ENCODE peak calls at places on chromosomes 13 and 19, in seven cellular contexts. F is neural progenitor cell, Y is GM23338, T is GM23248, K is hepatocyte, N is HCT116, V is MM.1S. W is an unnamed sample.

GRCh38 chr19:32817252-32817912 is 52.2 kb downstream of the SLC7A9 start:
- DNase-seq in V (no peak), N (no peak), F (no peak), K (no peak), T (no peak), Y (no peak), W (no peak)

GRCh38 chr13:103195762-103196161 is 129.5 kb upstream of the SLC10A2 start:
- DNase-seq in N (no peak), Y (no peak), V (no peak), F (no peak), K (no peak), T (no peak), W (peak)

GRCh38 chr19:33499248-33499647 is 22.3 kb downstream of the PEPD start:
- DNase-seq in Y (no peak), V (no peak), F (no peak), T (no peak), N (no peak), K (no peak), W (no peak)

GRCh38 chr13:98199480-98199879 is 22.4 kb upstream of the RNF113B start:
- DNase-seq in Y (peak), K (no peak), V (no peak), N (no peak), F (no peak), T (no peak), W (no peak)

GRCh38 chr19:33402421-33403220 is 29.1 kb downstream of the CEBPG start:
- DNase-seq in N (no peak), T (no peak), Y (no peak), V (no peak), K (no peak), F (no peak), W (no peak)

GRCh38 chr13:113093580-113094409 is 11.8 kb upstream of the F7 start:
- DNase-seq in Y (no peak), V (no peak), N (no peak), T (no peak), K (no peak), F (no peak), W (no peak)

GRCh38 chr19:35995655-35995993 is 636 bp downstream of the SDHAF1 start:
- DNase-seq in K (peak), F (peak), N (no peak), T (peak), V (peak), Y (peak), W (peak)

GRCh38 chr13:46624821-46625220 is 71.9 kb downstream of the LRCH1 start:
- DNase-seq in T (no peak), V (no peak), Y (no peak), K (no peak), N (no peak), F (no peak), W (no peak)

GRCh38 chr19:18771328-18772242 is 19.5 kb downstream of the COMP start:
- DNase-seq in Y (peak), F (peak), K (no peak), T (no peak), V (peak), N (no peak), W (peak)

GRCh38 chr19:12777217-12778019 is 2.1 kb upstream of the HOOK2 start:
- DNase-seq in K (peak), V (peak), Y (peak), N (no peak), T (peak), F (peak), W (peak)

GRCh38 chr13:50123002-50123401 is 107.8 kb downstream of the KCNRG start:
- DNase-seq in V (no peak), K (no peak), Y (no peak), F (no peak), T (no peak), N (no peak), W (no peak)

DNA sequence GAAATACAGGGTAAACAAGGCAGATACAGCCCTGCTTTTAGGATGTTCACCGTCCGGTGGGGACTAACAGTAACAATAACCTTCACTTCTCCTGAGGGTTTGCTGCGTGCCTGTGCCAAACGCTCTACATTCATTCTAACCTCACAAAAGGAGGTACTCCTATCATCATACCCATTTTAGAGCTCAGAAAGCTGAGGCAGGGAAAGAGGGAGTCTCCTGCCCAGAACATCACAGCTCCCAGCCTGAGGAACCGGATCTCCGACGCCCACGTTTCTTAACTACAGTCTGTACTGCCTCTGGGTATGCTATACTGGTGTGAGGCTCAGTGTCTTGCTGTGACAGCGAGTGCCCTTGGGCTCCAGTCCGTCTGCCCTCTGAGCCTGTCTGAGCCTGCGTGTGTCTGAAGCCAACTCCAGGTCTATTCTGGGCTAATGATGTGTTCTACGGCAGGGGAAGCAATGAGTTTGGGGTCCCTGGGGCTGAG is 5.1 kb downstream of the LIPE start:
- DNase-seq in V (no peak), Y (no peak), K (no peak), F (no peak), N (no peak), T (no peak), W (no peak)
- H3K4me3 ChIP-seq in V (peak), Y (peak), K (no peak), F (peak), N (peak), T (no peak), W (no peak)

GRCh38 chr13:20129076-20129475 is 31.8 kb downstream of the GJA3 start:
- DNase-seq in N (no peak), F (no peak), K (no peak), V (no peak), Y (no peak), T (no peak), W (no peak)
- H2AFZ ChIP-seq in N (no peak), F (peak), K (peak), V (no peak), Y (peak), T (no peak), W (peak)

GRCh38 chr19:47176071-47176626 is 45.5 kb downstream of the SAE1 start:
- DNase-seq in T (peak), N (no peak), V (no peak), F (no peak), Y (no peak), K (no peak), W (no peak)
- TF ChIP-seq EZH2phosphoT487 in T (no peak), N (no peak), V (no peak), F (no peak), Y (no peak), K (no peak), W (no peak)

GRCh38 chr13:97113231-97114001 is 108.7 kb upstream of the MBNL2 start:
- DNase-seq in T (no peak), K (peak), F (no peak), Y (peak), V (no peak), N (no peak), W (no peak)
- H3K4me3 ChIP-seq in T (no peak), K (no peak), F (no peak), Y (no peak), V (no peak), N (no peak), W (no peak)

GRCh38 chr19:48499352-48500090 is 12.1 kb downstream of the LMTK3 start:
- DNase-seq in Y (no peak), V (no peak), T (no peak), N (no peak), F (no peak), K (peak), W (no peak)

GRCh38 chr19:48502720-48503018 is 9.0 kb downstream of the LMTK3 start:
- DNase-seq in T (no peak), Y (no peak), N (no peak), V (no peak), F (no peak), K (no peak), W (no peak)

GRCh38 chr19:48500830-48501445 is 10.7 kb downstream of the LMTK3 start:
- DNase-seq in T (no peak), V (no peak), N (no peak), F (no peak), K (no peak), Y (no peak), W (no peak)

GRCh38 chr19:48501961-48502719 is 9.5 kb downstream of the LMTK3 start:
- DNase-seq in K (peak), V (peak), N (peak), F (peak), Y (peak), T (peak), W (peak)

DNA sequence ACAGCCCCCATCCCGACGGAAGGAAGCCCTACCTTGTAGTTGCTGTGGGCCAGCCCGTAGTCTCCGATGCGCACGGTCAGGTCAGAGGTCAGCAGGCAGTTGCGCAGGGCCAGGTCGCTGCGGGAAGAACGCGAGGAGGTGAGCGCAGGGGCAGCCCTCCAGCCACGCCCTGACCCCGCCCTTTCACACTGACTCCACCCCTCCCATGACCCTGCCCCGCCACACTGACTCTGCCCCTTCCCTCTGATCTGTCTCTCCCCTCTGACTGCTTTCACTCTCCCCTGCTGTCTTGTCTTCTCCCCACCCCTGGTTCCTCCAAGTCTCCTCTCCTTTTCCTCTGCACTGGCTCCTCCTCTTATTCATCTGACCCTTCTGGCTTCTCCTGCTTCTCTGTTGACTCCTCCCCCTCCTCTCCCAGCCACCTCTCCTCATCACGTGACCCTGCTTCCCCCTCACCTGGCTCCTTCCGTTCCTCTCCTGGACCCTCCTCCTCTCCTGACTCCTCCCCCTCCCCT is 10.1 kb downstream of the LMTK3 start:
- DNase-seq in V (peak), K (peak), Y (peak), F (peak), T (no peak), N (no peak), W (peak)
- H2AFZ ChIP-seq in V (peak), K (no peak), Y (peak), F (no peak), T (no peak), N (no peak), W (peak)

GRCh38 chr13:43924549-43925245 is 45.0 kb downstream of the LACC1 start:
- DNase-seq in Y (no peak), N (no peak), K (no peak), F (no peak), V (peak), T (no peak), W (no peak)
- TF ChIP-seq EZH2phosphoT487 in Y (no peak), N (no peak), K (no peak), F (no peak), V (no peak), T (no peak), W (no peak)

GRCh38 chr19:46609511-46610412 is 8.6 kb downstream of the CALM3 start:
- DNase-seq in F (no peak), N (no peak), Y (no peak), T (no peak), K (no peak), V (no peak), W (no peak)
- H3K4me3 ChIP-seq in F (no peak), N (no peak), Y (no peak), T (no peak), K (no peak), V (no peak), W (no peak)